ENCODE peak calls at places on chromosomes 5 and 9, in four cellular contexts. R, W, G and U are unnamed samples.

GRCh38 chr5:141880961-141881801 is 3.0 kb upstream of the PCDH1 start:
- ATAC-seq in R (no peak), W (no peak), G (no peak), U (no peak)

GRCh38 chr9:133149130-133150015 is 14.3 kb downstream of the GBGT1 start:
- ATAC-seq in R (peak), W (peak), G (peak), U (peak)

GRCh38 chr5:144196612-144197011 is 25.9 kb downstream of the KCTD16 start:
- ATAC-seq in R (no peak), W (no peak), G (peak), U (no peak)

GRCh38 chr5:146103594-146103993 is 1.8 kb downstream of the PLAC8L1 start:
- ATAC-seq in R (no peak), W (no peak), G (no peak), U (no peak)

GRCh38 chr5:142248853-142249462 is 75.9 kb downstream of the SPRY4 start:
- ATAC-seq in R (peak), W (peak), G (no peak), U (peak)

GRCh38 chr5:157164521-157164920 is 1.5 kb downstream of the GARIN3 start:
- ATAC-seq in R (no peak), W (no peak), G (no peak), U (no peak)

GRCh38 chr9:25225938-25226760 is 452.1 kb downstream of the TUSC1 start:
- ATAC-seq in R (no peak), W (no peak), G (no peak), U (no peak)

GRCh38 chr5:143074414-143074996 is 304.3 kb downstream of the ARHGAP26 start:
- ATAC-seq in R (no peak), W (no peak), G (no peak), U (no peak)

GRCh38 chr9:14344846-14345585 is 31.1 kb upstream of the NFIB start:
- ATAC-seq in R (no peak), W (no peak), G (no peak), U (no peak)

GRCh38 chr9:135565636-135566035 is 4.1 kb downstream of the PAEP start:
- ATAC-seq in R (no peak), W (no peak), G (peak), U (no peak)

GRCh38 chr9:113564804-113565237 is 101.3 kb downstream of the RGS3 start:
- ATAC-seq in R (peak), W (peak), G (no peak), U (peak)

GRCh38 chr9:37956423-37956820 is 52.5 kb upstream of the SLC25A51 start:
- ATAC-seq in R (no peak), W (no peak), G (no peak), U (no peak)

GRCh38 chr5:79590395-79590999 is 21.7 kb upstream of the TENT2 start:
- ATAC-seq in R (no peak), W (peak), G (no peak), U (no peak)

GRCh38 chr9:95477441-95477840 is 39.3 kb downstream of the PTCH1 start:
- ATAC-seq in R (no peak), W (no peak), G (no peak), U (no peak)

GRCh38 chr5:38376404-38376803 is 118.0 kb downstream of the EGFLAM start:
- ATAC-seq in R (no peak), W (no peak), G (no peak), U (no peak)

GRCh38 chr5:163261647-163262269 is 175.6 kb upstream of the CCNG1 start:
- ATAC-seq in R (no peak), W (peak), G (no peak), U (no peak)

GRCh38 chr9:134339183-134339806 is 13.0 kb downstream of the RXRA start:
- ATAC-seq in R (no peak), W (no peak), G (no peak), U (no peak)

GRCh38 chr5:72515211-72515610 is 8.0 kb upstream of the ZNF366 start:
- ATAC-seq in R (no peak), W (no peak), G (no peak), U (no peak)

GRCh38 chr5:140207250-140207954 is 32.4 kb downstream of the CYSTM1 start:
- ATAC-seq in R (no peak), W (peak), G (no peak), U (no peak)

GRCh38 chr5:28110756-28111155 is 1072.4 kb upstream of the CDH9 start:
- ATAC-seq in R (no peak), W (no peak), G (no peak), U (no peak)

GRCh38 chr5:155726267-155726666 is 600.7 kb upstream of the SGCD start:
- ATAC-seq in R (no peak), W (no peak), G (no peak), U (no peak)

GRCh38 chr5:96823900-96824351 is 16.2 kb upstream of the ERAP1 start:
- ATAC-seq in R (peak), W (no peak), G (no peak), U (no peak)

GRCh38 chr5:170546257-170546656 is 42.4 kb downstream of the KCNIP1 start:
- ATAC-seq in R (no peak), W (no peak), G (no peak), U (no peak)

GRCh38 chr5:126438871-126439270 is 15.7 kb downstream of the GRAMD2B start:
- ATAC-seq in R (no peak), W (no peak), G (no peak), U (no peak)

GRCh38 chr9:86604741-86605140 is 250.5 kb upstream of the TUT7 start:
- ATAC-seq in R (no peak), W (no peak), G (no peak), U (no peak)

GRCh38 chr9:99868845-99869244 is 37.6 kb upstream of the STX17 start:
- ATAC-seq in R (no peak), W (no peak), G (no peak), U (no peak)

GRCh38 chr5:149605998-149606721 is 24.9 kb downstream of the ARHGEF37 start:
- ATAC-seq in R (no peak), W (peak), G (peak), U (peak)

GRCh38 chr5:51131266-51131665 is 252.0 kb upstream of the ISL1 start:
- ATAC-seq in R (no peak), W (no peak), G (no peak), U (no peak)

GRCh38 chr5:131983244-131983771 is 28.1 kb downstream of the ACSL6 start:
- ATAC-seq in R (no peak), W (no peak), G (no peak), U (peak)

GRCh38 chr5:95852567-95852966 is 30.0 kb upstream of the GLRX start:
- ATAC-seq in R (no peak), W (no peak), G (no peak), U (no peak)

GRCh38 chr5:116409591-116410296 is 164.9 kb downstream of the SEMA6A start:
- ATAC-seq in R (no peak), W (no peak), G (no peak), U (no peak)

GRCh38 chr5:116406306-116407041 is 168.1 kb downstream of the SEMA6A start:
- ATAC-seq in R (no peak), W (no peak), G (no peak), U (no peak)

GRCh38 chr5:116415182-116415581 is 159.4 kb downstream of the SEMA6A start:
- ATAC-seq in R (no peak), W (no peak), G (no peak), U (no peak)

GRCh38 chr5:116410345-116410890 is 164.2 kb downstream of the SEMA6A start:
- ATAC-seq in R (no peak), W (no peak), G (no peak), U (no peak)

GRCh38 chr5:116411101-116411571 is 163.5 kb downstream of the SEMA6A start:
- ATAC-seq in R (no peak), W (no peak), G (no peak), U (peak)
- TF ChIP-seq POLR2A in R (no peak), W (no peak), G (no peak), U (no peak)

GRCh38 chr5:61860978-61861377 is 445.0 kb upstream of the KIF2A start:
- ATAC-seq in R (no peak), W (no peak), G (no peak), U (no peak)
- TF ChIP-seq CTCF in R (no peak), W (no peak), G (peak), U (no peak)

GRCh38 chr5:160119905-160120266 is 636 bp upstream of the PWWP2A start:
- ATAC-seq in R (no peak), W (no peak), G (no peak), U (no peak)

GRCh38 chr5:160118349-160119141 is 705 bp downstream of the PWWP2A start:
- ATAC-seq in R (peak), W (peak), G (peak), U (peak)

GRCh38 chr5:160116991-160117390 is 2.3 kb downstream of the PWWP2A start:
- ATAC-seq in R (no peak), W (no peak), G (no peak), U (no peak)

DNA sequence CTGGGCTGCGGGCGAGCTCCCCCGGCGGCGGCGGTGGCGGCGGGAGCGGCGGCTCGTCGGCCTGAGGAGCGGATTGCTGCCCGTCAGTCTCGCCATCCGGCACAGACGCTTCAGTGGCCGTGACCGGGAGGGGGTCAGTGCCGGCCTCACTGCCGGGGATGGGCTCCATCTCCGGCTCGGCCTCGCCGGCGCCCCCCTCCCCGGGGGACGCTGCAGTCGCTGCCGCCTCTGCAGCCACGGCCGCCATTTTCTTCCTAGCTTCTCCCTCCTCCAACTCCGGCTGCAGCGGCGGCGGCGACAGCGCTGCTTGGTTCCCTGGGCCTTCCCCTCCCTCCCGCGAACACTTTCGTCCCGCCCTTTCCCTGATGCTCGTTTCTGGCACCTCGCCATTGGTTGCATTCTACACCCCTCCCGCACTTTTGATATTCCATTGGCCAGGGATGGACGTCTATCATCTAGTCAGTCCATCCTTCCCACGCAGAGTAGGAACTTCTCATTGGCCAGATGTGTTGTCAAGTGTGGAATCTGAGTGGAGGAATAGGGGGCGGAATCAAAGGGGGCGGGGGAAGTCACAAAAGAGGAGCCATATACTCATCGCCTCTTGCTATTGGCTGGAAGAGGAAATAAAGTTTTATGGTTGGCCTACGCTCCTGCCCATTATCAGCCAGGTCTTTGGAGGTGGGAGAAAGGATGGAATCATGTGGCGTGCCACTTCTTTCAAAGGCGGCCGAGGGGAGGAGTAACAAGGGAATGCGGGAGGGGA is at the start of gene PWWP2A:
- ATAC-seq in R (peak), W (peak), G (peak), U (peak)
- TF ChIP-seq POLR2A in R (peak), W (peak), G (peak), U (peak)

GRCh38 chr5:64229163-64229774 is 63.6 kb downstream of the RNF180 start:
- ATAC-seq in R (peak), W (peak), G (peak), U (no peak)
- TF ChIP-seq CTCF in R (peak), W (peak), G (peak), U (peak)

GRCh38 chr9:7363777-7364477 is 435.7 kb downstream of the DMAC1 start:
- ATAC-seq in R (no peak), W (peak), G (no peak), U (no peak)

GRCh38 chr9:7358876-7359275 is 440.7 kb downstream of the DMAC1 start:
- ATAC-seq in R (peak), W (peak), G (peak), U (no peak)

GRCh38 chr9:7366121-7366520 is 433.5 kb downstream of the DMAC1 start:
- ATAC-seq in R (no peak), W (no peak), G (no peak), U (no peak)

GRCh38 chr9:7354704-7355103 is 444.9 kb downstream of the DMAC1 start:
- ATAC-seq in R (no peak), W (no peak), G (no peak), U (no peak)

DNA sequence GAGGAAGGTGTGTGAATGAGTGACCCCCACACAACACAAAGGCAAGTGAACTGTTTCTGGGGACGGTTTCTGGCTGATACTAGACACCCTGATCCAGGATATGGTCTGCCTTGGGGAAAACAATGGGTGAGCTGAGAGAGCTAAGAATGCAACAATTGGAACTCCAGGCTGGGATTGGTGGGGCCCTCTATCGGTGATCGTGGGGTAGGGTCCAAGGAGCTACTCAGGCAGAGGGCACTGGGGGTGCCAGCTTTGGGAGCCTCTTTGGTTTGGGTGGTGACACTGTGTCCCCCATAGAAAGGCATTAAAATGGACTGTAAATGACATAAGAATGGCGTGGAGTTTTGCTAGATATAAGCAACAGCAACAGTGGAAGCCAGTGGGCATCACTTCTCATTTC is 439.1 kb downstream of the DMAC1 start:
- ATAC-seq in R (no peak), W (no peak), G (peak), U (no peak)
- TF ChIP-seq POLR2A in R (no peak), W (no peak), G (no peak), U (no peak)

GRCh38 chr5:128083811-128084227 is 253 bp downstream of the SLC12A2 start:
- ATAC-seq in R (peak), W (peak), G (no peak), U (peak)
- TF ChIP-seq CTCF in R (peak), W (peak), G (peak), U (peak)